ENCODE peak calls at places on chromosomes 2 and 18, in six cellular contexts. G, T, Y, J, V and W are unnamed samples.

GRCh38 chr2:177392373-177393246 is at the start of gene AGPS:
- DNase-seq in G (peak), T (peak), Y (peak), J (peak), V (peak), W (peak)

GRCh38 chr2:96927420-96928171 is 57.7 kb upstream of the SEMA4C start:
- DNase-seq in G (no peak), T (no peak), Y (no peak), J (peak), V (no peak), W (peak)

GRCh38 chr18:29840101-29840500 is 1202.4 kb downstream of the DSC3 start:
- DNase-seq in G (no peak), T (no peak), Y (no peak), J (no peak), V (no peak), W (no peak)

GRCh38 chr2:26768759-26769500 is 4.8 kb downstream of the SLC35F6 start:
- DNase-seq in G (no peak), T (no peak), Y (peak), J (no peak), V (no peak), W (peak)

GRCh38 chr18:38759457-38759856 is 1193.9 kb upstream of the CELF4 start:
- DNase-seq in G (no peak), T (no peak), Y (no peak), J (no peak), V (no peak), W (no peak)

GRCh38 chr2:176104338-176105077 is 2.6 kb upstream of the HOXD11 start:
- DNase-seq in G (no peak), T (no peak), Y (no peak), J (no peak), V (peak), W (no peak)

GRCh38 chr2:37742286-37742685 is 70.8 kb upstream of the CDC42EP3 start:
- DNase-seq in G (no peak), T (no peak), Y (no peak), J (no peak), V (no peak), W (no peak)

GRCh38 chr2:227608469-227609338 is 5.9 kb downstream of the SCYGR3 start:
- DNase-seq in G (no peak), T (no peak), Y (no peak), J (peak), V (no peak), W (no peak)

GRCh38 chr2:101509498-101510274 is 34.8 kb upstream of the RFX8 start:
- DNase-seq in G (no peak), T (no peak), Y (no peak), J (no peak), V (no peak), W (no peak)

GRCh38 chr2:13002536-13002935 is 285.8 kb downstream of the TRIB2 start:
- DNase-seq in G (no peak), T (no peak), Y (no peak), J (no peak), V (no peak), W (no peak)

GRCh38 chr2:26521054-26521912 is 43.4 kb upstream of the OTOF start:
- DNase-seq in G (peak), T (peak), Y (peak), J (no peak), V (peak), W (peak)

GRCh38 chr18:48419268-48420022 is 10.3 kb upstream of the ZBTB7C start:
- DNase-seq in G (no peak), T (peak), Y (no peak), J (no peak), V (peak), W (no peak)

GRCh38 chr2:160613466-160614153 is 120.0 kb upstream of the RBMS1 start:
- DNase-seq in G (no peak), T (no peak), Y (no peak), J (no peak), V (no peak), W (no peak)

GRCh38 chr2:20593072-20594034 is 57.5 kb downstream of the HS1BP3 start:
- DNase-seq in G (no peak), T (peak), Y (peak), J (no peak), V (no peak), W (peak)

GRCh38 chr2:146143971-146144370 is 1624.1 kb upstream of the ZEB2 start:
- DNase-seq in G (no peak), T (no peak), Y (no peak), J (no peak), V (no peak), W (no peak)

GRCh38 chr2:233455491-233455890 is 101.2 kb downstream of the DGKD start:
- DNase-seq in G (no peak), T (no peak), Y (no peak), J (peak), V (no peak), W (no peak)

GRCh38 chr18:31977270-31977872 is 34.4 kb upstream of the TRAPPC8 start:
- DNase-seq in G (peak), T (peak), Y (peak), J (no peak), V (peak), W (no peak)

GRCh38 chr2:66840321-66841014 is 405.5 kb downstream of the MEIS1 start:
- DNase-seq in G (no peak), T (no peak), Y (no peak), J (no peak), V (no peak), W (no peak)

GRCh38 chr18:59787998-59788875 is 91.0 kb upstream of the CCBE1 start:
- DNase-seq in G (no peak), T (no peak), Y (no peak), J (no peak), V (no peak), W (no peak)

GRCh38 chr2:231940795-231941194 is 14.6 kb upstream of the NPPC start:
- DNase-seq in G (no peak), T (no peak), Y (no peak), J (no peak), V (no peak), W (peak)

GRCh38 chr2:239322414-239323086 is 78.3 kb downstream of the HDAC4 start:
- DNase-seq in G (no peak), T (no peak), Y (peak), J (no peak), V (no peak), W (no peak)

GRCh38 chr18:7789853-7790552 is 222.9 kb downstream of the PTPRM start:
- DNase-seq in G (peak), T (peak), Y (no peak), J (no peak), V (peak), W (peak)

GRCh38 chr2:109063326-109063670 is 65.7 kb upstream of the SH3RF3 start:
- DNase-seq in G (no peak), T (no peak), Y (no peak), J (no peak), V (peak), W (peak)

GRCh38 chr2:125516496-125517109 is 1139.4 kb upstream of the GYPC start:
- DNase-seq in G (peak), T (peak), Y (peak), J (no peak), V (peak), W (no peak)

GRCh38 chr2:8882094-8882493 is 44.7 kb upstream of the KIDINS220 start:
- DNase-seq in G (peak), T (peak), Y (peak), J (no peak), V (peak), W (no peak)

GRCh38 chr2:66814916-66815315 is 380.0 kb downstream of the MEIS1 start:
- DNase-seq in G (no peak), T (no peak), Y (no peak), J (no peak), V (no peak), W (no peak)

GRCh38 chr2:128772671-128773070 is 454.0 kb upstream of the HS6ST1 start:
- DNase-seq in G (no peak), T (no peak), Y (no peak), J (no peak), V (no peak), W (no peak)

GRCh38 chr2:54048117-54048785 is 67.2 kb upstream of the ACYP2 start:
- DNase-seq in G (no peak), T (peak), Y (no peak), J (no peak), V (no peak), W (no peak)

GRCh38 chr2:230774348-230774951 is 61.8 kb downstream of the CAB39 start:
- DNase-seq in G (no peak), T (no peak), Y (peak), J (no peak), V (no peak), W (no peak)

GRCh38 chr2:173750332-173750731 is 214.8 kb downstream of the SP3 start:
- DNase-seq in G (no peak), T (no peak), Y (no peak), J (no peak), V (peak), W (no peak)

GRCh38 chr2:149732001-149732685 is 144.6 kb upstream of the MMADHC start:
- DNase-seq in G (no peak), T (no peak), Y (no peak), J (no peak), V (no peak), W (no peak)

GRCh38 chr2:62858231-62858832 is 152.8 kb downstream of the EHBP1 start:
- DNase-seq in G (no peak), T (no peak), Y (no peak), J (no peak), V (no peak), W (no peak)

GRCh38 chr2:79792097-79792496 is 279.2 kb downstream of the CTNNA2 start:
- DNase-seq in G (no peak), T (no peak), Y (no peak), J (no peak), V (no peak), W (no peak)

GRCh38 chr2:70089946-70090523 is 2.8 kb downstream of the PCBP1 start:
- DNase-seq in G (no peak), T (no peak), Y (no peak), J (no peak), V (peak), W (no peak)

GRCh38 chr2:70087703-70088507 is 628 bp downstream of the PCBP1 start:
- DNase-seq in G (no peak), T (peak), Y (peak), J (peak), V (peak), W (peak)

GRCh38 chr2:70090706-70091334 is 3.5 kb downstream of the PCBP1 start:
- DNase-seq in G (no peak), T (no peak), Y (no peak), J (no peak), V (no peak), W (no peak)

GRCh38 chr2:70088508-70089219 is 1.4 kb downstream of the PCBP1 start:
- DNase-seq in G (no peak), T (peak), Y (no peak), J (no peak), V (no peak), W (no peak)

DNA sequence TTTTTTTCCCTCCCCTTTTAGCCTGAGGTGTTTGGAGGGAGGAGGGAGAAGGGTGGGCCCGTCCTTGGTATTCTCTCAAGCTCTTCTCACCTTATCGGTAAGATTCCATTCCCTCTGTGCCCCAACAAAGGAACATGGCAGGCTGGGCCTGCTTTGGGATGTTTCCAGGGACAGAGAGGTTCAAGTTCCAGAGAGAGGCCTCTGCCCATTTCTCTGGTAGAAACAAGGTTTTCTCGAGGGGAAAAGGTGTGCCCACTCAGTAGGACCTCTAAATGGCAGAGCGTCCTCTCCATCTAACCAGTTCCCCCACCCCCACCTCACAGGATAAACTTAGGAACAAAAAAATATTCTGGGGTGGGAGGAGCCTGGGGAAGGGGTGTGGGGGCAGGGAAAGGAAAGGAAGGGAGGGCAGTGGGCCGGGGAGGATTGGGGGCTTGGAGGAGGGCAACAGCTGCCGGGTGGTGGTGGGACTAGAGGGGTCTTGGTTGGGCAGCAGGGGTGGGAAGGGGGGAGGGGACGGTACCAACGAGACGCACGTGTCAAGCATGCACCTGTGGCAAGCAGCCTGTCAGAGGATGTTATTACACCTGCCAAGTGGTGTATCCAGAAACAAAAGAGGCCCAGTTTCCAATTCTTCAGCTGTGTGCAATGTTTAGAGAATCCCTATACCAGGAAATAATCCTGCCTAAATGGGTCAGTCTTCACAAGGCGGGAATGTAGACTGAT is 2.1 kb downstream of the PCBP1 start:
- DNase-seq in G (no peak), T (peak), Y (peak), J (no peak), V (peak), W (peak)
- TF ChIP-seq POLR2AphosphoS5 in G (peak), T (peak), Y (peak), J (peak), V (no peak), W (no peak)

GRCh38 chr2:106065268-106065982 is 128.7 kb downstream of the UXS1 start:
- DNase-seq in G (no peak), T (no peak), Y (no peak), J (peak), V (peak), W (no peak)
- TF ChIP-seq POLR2AphosphoS5 in G (no peak), T (no peak), Y (no peak), J (no peak), V (peak), W (no peak)

GRCh38 chr2:71884303-71885042 is 263.2 kb downstream of the CYP26B1 start:
- DNase-seq in G (no peak), T (no peak), Y (no peak), J (no peak), V (no peak), W (no peak)

GRCh38 chr2:71880846-71881610 is 266.6 kb downstream of the CYP26B1 start:
- DNase-seq in G (no peak), T (peak), Y (peak), J (no peak), V (no peak), W (no peak)

GRCh38 chr2:71882236-71882946 is 265.3 kb downstream of the CYP26B1 start:
- DNase-seq in G (no peak), T (no peak), Y (no peak), J (no peak), V (no peak), W (no peak)

GRCh38 chr2:71880287-71880686 is 267.4 kb downstream of the CYP26B1 start:
- DNase-seq in G (no peak), T (no peak), Y (no peak), J (no peak), V (no peak), W (no peak)

GRCh38 chr2:71882949-71883472 is 264.7 kb downstream of the CYP26B1 start:
- DNase-seq in G (no peak), T (peak), Y (peak), J (peak), V (no peak), W (peak)
- TF ChIP-seq POLR2AphosphoS5 in G (no peak), T (no peak), Y (peak), J (peak), V (no peak), W (peak)

GRCh38 chr2:166413255-166413654 is 37.5 kb upstream of the SCN9A start:
- DNase-seq in G (no peak), T (no peak), Y (no peak), J (no peak), V (no peak), W (no peak)
- TF ChIP-seq POLR2AphosphoS5 in G (no peak), T (no peak), Y (no peak), J (no peak), V (no peak), W (no peak)

GRCh38 chr18:45785015-45785597 is 40.4 kb upstream of the SIGLEC15 start:
- DNase-seq in G (no peak), T (no peak), Y (no peak), J (no peak), V (no peak), W (no peak)
- TF ChIP-seq POLR2AphosphoS5 in G (no peak), T (no peak), Y (no peak), J (no peak), V (no peak), W (no peak)